ENCODE peak calls at places on chromosome 6, in seven cellular contexts. One of them, this sample, is unnamed.

GRCh38 chr6:147806697-147807096 is 298.2 kb downstream of the SAMD5 start:
- DNase-seq in activated CD4-positive, CD25-positive, alpha-beta regulatory T cell treated with anti-CD3 and anti-CD28 coated beads, Interleukin-2, amount 50 U/mL, for 72 hours: no peak
- DNase-seq in endothelial cell: no peak
- DNase-seq in fibroblast of pulmonary artery: no peak
- DNase-seq in LoVo: peak; percentile 82
- DNase-seq in lung microvascular endothelial cell: no peak
- DNase-seq in posterior cingulate gyrus: no peak
- DNase-seq in this sample: no peak

GRCh38 chr6:934686-935085 is 241.7 kb upstream of the EXOC2 start:
- DNase-seq in LoVo: no peak
- DNase-seq in activated CD4-positive, CD25-positive, alpha-beta regulatory T cell treated with anti-CD3 and anti-CD28 coated beads, Interleukin-2, amount 50 U/mL, for 72 hours: no peak
- DNase-seq in posterior cingulate gyrus: no peak
- DNase-seq in fibroblast of pulmonary artery: no peak
- DNase-seq in endothelial cell: no peak
- DNase-seq in lung microvascular endothelial cell: no peak
- DNase-seq in this sample: no peak

GRCh38 chr6:158567871-158568401 is 8.0 kb downstream of the TMEM181 start:
- DNase-seq in activated CD4-positive, CD25-positive, alpha-beta regulatory T cell treated with anti-CD3 and anti-CD28 coated beads, Interleukin-2, amount 50 U/mL, for 72 hours: no peak
- DNase-seq in posterior cingulate gyrus: no peak
- DNase-seq in LoVo: no peak
- DNase-seq in endothelial cell: no peak
- DNase-seq in lung microvascular endothelial cell: no peak
- DNase-seq in fibroblast of pulmonary artery: no peak
- DNase-seq in this sample: no peak

GRCh38 chr6:155432293-155432692 is 23.3 kb downstream of the NOX3 start:
- DNase-seq in activated CD4-positive, CD25-positive, alpha-beta regulatory T cell treated with anti-CD3 and anti-CD28 coated beads, Interleukin-2, amount 50 U/mL, for 72 hours: no peak
- DNase-seq in LoVo: no peak
- DNase-seq in endothelial cell: no peak
- DNase-seq in lung microvascular endothelial cell: no peak
- DNase-seq in fibroblast of pulmonary artery: no peak
- DNase-seq in posterior cingulate gyrus: no peak
- DNase-seq in this sample: no peak

GRCh38 chr6:44245391-44245911 is 1.4 kb upstream of the HSP90AB1 start:
- DNase-seq in lung microvascular endothelial cell: no peak
- DNase-seq in activated CD4-positive, CD25-positive, alpha-beta regulatory T cell treated with anti-CD3 and anti-CD28 coated beads, Interleukin-2, amount 50 U/mL, for 72 hours: no peak
- DNase-seq in fibroblast of pulmonary artery: no peak
- DNase-seq in posterior cingulate gyrus: no peak
- DNase-seq in endothelial cell: no peak
- DNase-seq in LoVo: no peak
- DNase-seq in this sample: no peak

GRCh38 chr6:170151235-170152110 is 139.4 kb downstream of the DLL1 start:
- DNase-seq in activated CD4-positive, CD25-positive, alpha-beta regulatory T cell treated with anti-CD3 and anti-CD28 coated beads, Interleukin-2, amount 50 U/mL, for 72 hours: no peak
- DNase-seq in fibroblast of pulmonary artery: no peak
- DNase-seq in lung microvascular endothelial cell: no peak
- DNase-seq in posterior cingulate gyrus: no peak
- DNase-seq in LoVo: no peak
- DNase-seq in endothelial cell: no peak
- DNase-seq in this sample: no peak

GRCh38 chr6:69825904-69826303 is 29.1 kb upstream of the LMBRD1 start:
- DNase-seq in posterior cingulate gyrus: no peak
- DNase-seq in LoVo: no peak
- DNase-seq in activated CD4-positive, CD25-positive, alpha-beta regulatory T cell treated with anti-CD3 and anti-CD28 coated beads, Interleukin-2, amount 50 U/mL, for 72 hours: no peak
- DNase-seq in fibroblast of pulmonary artery: peak; percentile 91
- DNase-seq in endothelial cell: no peak
- DNase-seq in lung microvascular endothelial cell: no peak
- DNase-seq in this sample: no peak

GRCh38 chr6:76810286-76810685 is 653.0 kb downstream of the HTR1B start:
- DNase-seq in lung microvascular endothelial cell: no peak
- DNase-seq in fibroblast of pulmonary artery: no peak
- DNase-seq in LoVo: no peak
- DNase-seq in activated CD4-positive, CD25-positive, alpha-beta regulatory T cell treated with anti-CD3 and anti-CD28 coated beads, Interleukin-2, amount 50 U/mL, for 72 hours: no peak
- DNase-seq in posterior cingulate gyrus: no peak
- DNase-seq in endothelial cell: no peak
- DNase-seq in this sample: no peak

GRCh38 chr6:170271771-170272314 is 19.0 kb downstream of the DLL1 start:
- DNase-seq in endothelial cell: no peak
- DNase-seq in LoVo: no peak
- DNase-seq in posterior cingulate gyrus: no peak
- DNase-seq in activated CD4-positive, CD25-positive, alpha-beta regulatory T cell treated with anti-CD3 and anti-CD28 coated beads, Interleukin-2, amount 50 U/mL, for 72 hours: peak; percentile 55
- DNase-seq in fibroblast of pulmonary artery: no peak
- DNase-seq in lung microvascular endothelial cell: no peak
- DNase-seq in this sample: no peak

GRCh38 chr6:132768051-132768517 is 10.4 kb upstream of the VNN2 start:
- DNase-seq in LoVo: peak; percentile 11
- DNase-seq in fibroblast of pulmonary artery: peak; percentile 16
- DNase-seq in endothelial cell: peak; percentile 52
- DNase-seq in lung microvascular endothelial cell: no peak
- DNase-seq in activated CD4-positive, CD25-positive, alpha-beta regulatory T cell treated with anti-CD3 and anti-CD28 coated beads, Interleukin-2, amount 50 U/mL, for 72 hours: no peak
- DNase-seq in posterior cingulate gyrus: no peak
- DNase-seq in this sample: peak; percentile 24

GRCh38 chr6:52317841-52318581 is 33.5 kb upstream of the MCM3 start:
- DNase-seq in fibroblast of pulmonary artery: peak; percentile 52
- DNase-seq in activated CD4-positive, CD25-positive, alpha-beta regulatory T cell treated with anti-CD3 and anti-CD28 coated beads, Interleukin-2, amount 50 U/mL, for 72 hours: no peak
- DNase-seq in lung microvascular endothelial cell: no peak
- DNase-seq in LoVo: peak; percentile 39
- DNase-seq in endothelial cell: no peak
- DNase-seq in posterior cingulate gyrus: no peak
- DNase-seq in this sample: no peak

GRCh38 chr6:89797317-89797716 is 22.3 kb downstream of the MDN1 start:
- DNase-seq in LoVo: no peak
- DNase-seq in activated CD4-positive, CD25-positive, alpha-beta regulatory T cell treated with anti-CD3 and anti-CD28 coated beads, Interleukin-2, amount 50 U/mL, for 72 hours: no peak
- DNase-seq in posterior cingulate gyrus: no peak
- DNase-seq in fibroblast of pulmonary artery: peak; percentile 72
- DNase-seq in lung microvascular endothelial cell: no peak
- DNase-seq in endothelial cell: no peak
- DNase-seq in this sample: no peak

GRCh38 chr6:31717499-31718222 is 2.5 kb downstream of the LY6G6D start:
- DNase-seq in endothelial cell: no peak
- DNase-seq in lung microvascular endothelial cell: no peak
- DNase-seq in posterior cingulate gyrus: no peak
- DNase-seq in activated CD4-positive, CD25-positive, alpha-beta regulatory T cell treated with anti-CD3 and anti-CD28 coated beads, Interleukin-2, amount 50 U/mL, for 72 hours: no peak
- DNase-seq in fibroblast of pulmonary artery: no peak
- DNase-seq in LoVo: no peak
- DNase-seq in this sample: peak; percentile 29

GRCh38 chr6:72182337-72183246 is 296.2 kb downstream of the RIMS1 start:
- DNase-seq in lung microvascular endothelial cell: peak; percentile 53
- DNase-seq in LoVo: peak; percentile 20
- DNase-seq in posterior cingulate gyrus: peak; percentile 55
- DNase-seq in activated CD4-positive, CD25-positive, alpha-beta regulatory T cell treated with anti-CD3 and anti-CD28 coated beads, Interleukin-2, amount 50 U/mL, for 72 hours: no peak
- DNase-seq in fibroblast of pulmonary artery: peak; percentile 15
- DNase-seq in endothelial cell: peak; percentile 52
- DNase-seq in this sample: peak; percentile 66

GRCh38 chr6:77638129-77638830 is 14.6 kb upstream of the MEI4 start:
- DNase-seq in posterior cingulate gyrus: no peak
- DNase-seq in endothelial cell: no peak
- DNase-seq in fibroblast of pulmonary artery: no peak
- DNase-seq in LoVo: no peak
- DNase-seq in activated CD4-positive, CD25-positive, alpha-beta regulatory T cell treated with anti-CD3 and anti-CD28 coated beads, Interleukin-2, amount 50 U/mL, for 72 hours: no peak
- DNase-seq in lung microvascular endothelial cell: no peak
- DNase-seq in this sample: no peak

GRCh38 chr6:56842602-56843475 is 112.1 kb upstream of the BEND6 start:
- DNase-seq in LoVo: peak; percentile 58
- DNase-seq in lung microvascular endothelial cell: peak; percentile 31
- DNase-seq in endothelial cell: peak; percentile 56
- DNase-seq in posterior cingulate gyrus: peak; percentile 24
- DNase-seq in activated CD4-positive, CD25-positive, alpha-beta regulatory T cell treated with anti-CD3 and anti-CD28 coated beads, Interleukin-2, amount 50 U/mL, for 72 hours: no peak
- DNase-seq in fibroblast of pulmonary artery: peak; percentile 56
- DNase-seq in this sample: peak; percentile 79

GRCh38 chr6:134480593-134480992 is 162.7 kb upstream of the SGK1 start:
- DNase-seq in activated CD4-positive, CD25-positive, alpha-beta regulatory T cell treated with anti-CD3 and anti-CD28 coated beads, Interleukin-2, amount 50 U/mL, for 72 hours: no peak
- DNase-seq in endothelial cell: no peak
- DNase-seq in fibroblast of pulmonary artery: peak; percentile 59
- DNase-seq in posterior cingulate gyrus: no peak
- DNase-seq in LoVo: no peak
- DNase-seq in lung microvascular endothelial cell: peak; percentile 49
- DNase-seq in this sample: no peak

GRCh38 chr6:21665436-21666199 is 72.1 kb downstream of the SOX4 start:
- DNase-seq in activated CD4-positive, CD25-positive, alpha-beta regulatory T cell treated with anti-CD3 and anti-CD28 coated beads, Interleukin-2, amount 50 U/mL, for 72 hours: no peak
- DNase-seq in lung microvascular endothelial cell: no peak
- DNase-seq in endothelial cell: peak; percentile 22
- DNase-seq in LoVo: no peak
- DNase-seq in posterior cingulate gyrus: no peak
- DNase-seq in fibroblast of pulmonary artery: no peak
- DNase-seq in this sample: peak; percentile 44

GRCh38 chr6:151647871-151648639 is 154.2 kb downstream of the CCDC170 start:
- DNase-seq in endothelial cell: peak; percentile 15
- DNase-seq in lung microvascular endothelial cell: peak; percentile 14
- DNase-seq in activated CD4-positive, CD25-positive, alpha-beta regulatory T cell treated with anti-CD3 and anti-CD28 coated beads, Interleukin-2, amount 50 U/mL, for 72 hours: no peak
- DNase-seq in fibroblast of pulmonary artery: peak; percentile 4
- DNase-seq in LoVo: no peak
- DNase-seq in posterior cingulate gyrus: no peak
- DNase-seq in this sample: peak; percentile 56

GRCh38 chr6:127952831-127953230 is 52.0 kb upstream of the THEMIS start:
- DNase-seq in activated CD4-positive, CD25-positive, alpha-beta regulatory T cell treated with anti-CD3 and anti-CD28 coated beads, Interleukin-2, amount 50 U/mL, for 72 hours: no peak
- DNase-seq in LoVo: no peak
- DNase-seq in lung microvascular endothelial cell: no peak
- DNase-seq in endothelial cell: no peak
- DNase-seq in posterior cingulate gyrus: no peak
- DNase-seq in fibroblast of pulmonary artery: peak; percentile 16
- DNase-seq in this sample: no peak

GRCh38 chr6:24719125-24719931 is at the start of gene C6orf62:
- DNase-seq in lung microvascular endothelial cell: peak; percentile 31
- DNase-seq in endothelial cell: peak; percentile 8
- DNase-seq in fibroblast of pulmonary artery: no peak
- DNase-seq in activated CD4-positive, CD25-positive, alpha-beta regulatory T cell treated with anti-CD3 and anti-CD28 coated beads, Interleukin-2, amount 50 U/mL, for 72 hours: peak; percentile 50
- DNase-seq in posterior cingulate gyrus: no peak
- DNase-seq in LoVo: peak; percentile 16
- DNase-seq in this sample: peak; percentile 28

GRCh38 chr6:66949191-66949661 is 1242.2 kb upstream of the EYS start:
- DNase-seq in LoVo: no peak
- DNase-seq in fibroblast of pulmonary artery: no peak
- DNase-seq in posterior cingulate gyrus: no peak
- DNase-seq in endothelial cell: no peak
- DNase-seq in activated CD4-positive, CD25-positive, alpha-beta regulatory T cell treated with anti-CD3 and anti-CD28 coated beads, Interleukin-2, amount 50 U/mL, for 72 hours: no peak
- DNase-seq in lung microvascular endothelial cell: no peak
- DNase-seq in this sample: no peak

GRCh38 chr6:2007165-2007564 is 238.2 kb downstream of the GMDS start:
- DNase-seq in fibroblast of pulmonary artery: no peak
- DNase-seq in activated CD4-positive, CD25-positive, alpha-beta regulatory T cell treated with anti-CD3 and anti-CD28 coated beads, Interleukin-2, amount 50 U/mL, for 72 hours: no peak
- DNase-seq in lung microvascular endothelial cell: no peak
- DNase-seq in posterior cingulate gyrus: no peak
- DNase-seq in LoVo: no peak
- DNase-seq in endothelial cell: no peak
- DNase-seq in this sample: no peak

GRCh38 chr6:4220619-4221018 is 85.2 kb upstream of the ECI2 start:
- DNase-seq in LoVo: no peak
- DNase-seq in lung microvascular endothelial cell: no peak
- DNase-seq in posterior cingulate gyrus: no peak
- DNase-seq in fibroblast of pulmonary artery: peak; percentile 47
- DNase-seq in activated CD4-positive, CD25-positive, alpha-beta regulatory T cell treated with anti-CD3 and anti-CD28 coated beads, Interleukin-2, amount 50 U/mL, for 72 hours: no peak
- DNase-seq in endothelial cell: no peak
- DNase-seq in this sample: no peak

GRCh38 chr6:130307752-130308361 is 58.0 kb upstream of the TMEM200A start:
- DNase-seq in endothelial cell: no peak
- DNase-seq in LoVo: peak; percentile 31
- DNase-seq in lung microvascular endothelial cell: no peak
- DNase-seq in activated CD4-positive, CD25-positive, alpha-beta regulatory T cell treated with anti-CD3 and anti-CD28 coated beads, Interleukin-2, amount 50 U/mL, for 72 hours: no peak
- DNase-seq in posterior cingulate gyrus: no peak
- DNase-seq in fibroblast of pulmonary artery: peak; percentile 16
- DNase-seq in this sample: no peak

GRCh38 chr6:56803594-56803993 is 151.3 kb upstream of the BEND6 start:
- DNase-seq in activated CD4-positive, CD25-positive, alpha-beta regulatory T cell treated with anti-CD3 and anti-CD28 coated beads, Interleukin-2, amount 50 U/mL, for 72 hours: no peak
- DNase-seq in fibroblast of pulmonary artery: peak; percentile 70
- DNase-seq in posterior cingulate gyrus: no peak
- DNase-seq in endothelial cell: no peak
- DNase-seq in lung microvascular endothelial cell: no peak
- DNase-seq in LoVo: no peak
- DNase-seq in this sample: no peak

GRCh38 chr6:154567695-154568220 is 57.3 kb upstream of the CNKSR3 start:
- DNase-seq in endothelial cell: no peak
- DNase-seq in fibroblast of pulmonary artery: no peak
- DNase-seq in LoVo: peak; percentile 3
- DNase-seq in posterior cingulate gyrus: no peak
- DNase-seq in activated CD4-positive, CD25-positive, alpha-beta regulatory T cell treated with anti-CD3 and anti-CD28 coated beads, Interleukin-2, amount 50 U/mL, for 72 hours: no peak
- DNase-seq in lung microvascular endothelial cell: no peak
- DNase-seq in this sample: no peak

GRCh38 chr6:106145741-106146227 is 59.6 kb downstream of the PRDM1 start:
- DNase-seq in lung microvascular endothelial cell: no peak
- DNase-seq in LoVo: no peak
- DNase-seq in activated CD4-positive, CD25-positive, alpha-beta regulatory T cell treated with anti-CD3 and anti-CD28 coated beads, Interleukin-2, amount 50 U/mL, for 72 hours: no peak
- DNase-seq in endothelial cell: no peak
- DNase-seq in fibroblast of pulmonary artery: no peak
- DNase-seq in posterior cingulate gyrus: no peak
- DNase-seq in this sample: no peak

GRCh38 chr6:151294561-151295101 is 54.9 kb downstream of the AKAP12 start:
- DNase-seq in fibroblast of pulmonary artery: no peak
- DNase-seq in activated CD4-positive, CD25-positive, alpha-beta regulatory T cell treated with anti-CD3 and anti-CD28 coated beads, Interleukin-2, amount 50 U/mL, for 72 hours: no peak
- DNase-seq in lung microvascular endothelial cell: no peak
- DNase-seq in posterior cingulate gyrus: no peak
- DNase-seq in LoVo: peak; percentile 18
- DNase-seq in endothelial cell: no peak
- DNase-seq in this sample: no peak

GRCh38 chr6:13302751-13303667 is 25.3 kb downstream of the TBC1D7 start:
- DNase-seq in posterior cingulate gyrus: no peak
- DNase-seq in fibroblast of pulmonary artery: peak; percentile 100
- DNase-seq in activated CD4-positive, CD25-positive, alpha-beta regulatory T cell treated with anti-CD3 and anti-CD28 coated beads, Interleukin-2, amount 50 U/mL, for 72 hours: peak; percentile 40
- DNase-seq in endothelial cell: no peak
- DNase-seq in lung microvascular endothelial cell: peak; percentile 57
- DNase-seq in LoVo: peak; percentile 3
- DNase-seq in this sample: no peak

GRCh38 chr6:167833396-167833763 is 6.7 kb downstream of the AFDN start:
- DNase-seq in LoVo: no peak
- DNase-seq in activated CD4-positive, CD25-positive, alpha-beta regulatory T cell treated with anti-CD3 and anti-CD28 coated beads, Interleukin-2, amount 50 U/mL, for 72 hours: no peak
- DNase-seq in posterior cingulate gyrus: no peak
- DNase-seq in fibroblast of pulmonary artery: no peak
- DNase-seq in endothelial cell: no peak
- DNase-seq in lung microvascular endothelial cell: no peak
- DNase-seq in this sample: no peak

GRCh38 chr6:53603381-53604121 is 58.6 kb upstream of the GCLC start:
- DNase-seq in lung microvascular endothelial cell: no peak
- DNase-seq in activated CD4-positive, CD25-positive, alpha-beta regulatory T cell treated with anti-CD3 and anti-CD28 coated beads, Interleukin-2, amount 50 U/mL, for 72 hours: no peak
- DNase-seq in posterior cingulate gyrus: no peak
- DNase-seq in fibroblast of pulmonary artery: peak; percentile 11
- DNase-seq in LoVo: no peak
- DNase-seq in endothelial cell: no peak
- DNase-seq in this sample: no peak

GRCh38 chr6:47967843-47968242 is 143.2 kb downstream of the PTCHD4 start:
- DNase-seq in fibroblast of pulmonary artery: no peak
- DNase-seq in lung microvascular endothelial cell: no peak
- DNase-seq in endothelial cell: no peak
- DNase-seq in LoVo: no peak
- DNase-seq in activated CD4-positive, CD25-positive, alpha-beta regulatory T cell treated with anti-CD3 and anti-CD28 coated beads, Interleukin-2, amount 50 U/mL, for 72 hours: no peak
- DNase-seq in posterior cingulate gyrus: no peak
- DNase-seq in this sample: no peak

GRCh38 chr6:143058987-143059386 is 1.7 kb upstream of the AIG1 start:
- DNase-seq in activated CD4-positive, CD25-positive, alpha-beta regulatory T cell treated with anti-CD3 and anti-CD28 coated beads, Interleukin-2, amount 50 U/mL, for 72 hours: no peak
- DNase-seq in fibroblast of pulmonary artery: no peak
- DNase-seq in LoVo: peak; percentile 27
- DNase-seq in posterior cingulate gyrus: no peak
- DNase-seq in lung microvascular endothelial cell: no peak
- DNase-seq in endothelial cell: no peak
- DNase-seq in this sample: no peak

GRCh38 chr6:4781426-4781825 is 5.2 kb downstream of the CDYL start:
- DNase-seq in activated CD4-positive, CD25-positive, alpha-beta regulatory T cell treated with anti-CD3 and anti-CD28 coated beads, Interleukin-2, amount 50 U/mL, for 72 hours: no peak
- DNase-seq in fibroblast of pulmonary artery: no peak
- DNase-seq in posterior cingulate gyrus: no peak
- DNase-seq in LoVo: no peak
- DNase-seq in lung microvascular endothelial cell: peak; percentile 30
- DNase-seq in endothelial cell: no peak
- DNase-seq in this sample: no peak

GRCh38 chr6:121647905-121648304 is 212.5 kb downstream of the GJA1 start:
- DNase-seq in LoVo: no peak
- DNase-seq in fibroblast of pulmonary artery: peak; percentile 83
- DNase-seq in lung microvascular endothelial cell: peak; percentile 39
- DNase-seq in posterior cingulate gyrus: no peak
- DNase-seq in endothelial cell: no peak
- DNase-seq in activated CD4-positive, CD25-positive, alpha-beta regulatory T cell treated with anti-CD3 and anti-CD28 coated beads, Interleukin-2, amount 50 U/mL, for 72 hours: no peak
- DNase-seq in this sample: no peak

GRCh38 chr6:42136508-42137191 is 5.8 kb downstream of the C6orf132 start:
- DNase-seq in fibroblast of pulmonary artery: peak; percentile 55
- DNase-seq in activated CD4-positive, CD25-positive, alpha-beta regulatory T cell treated with anti-CD3 and anti-CD28 coated beads, Interleukin-2, amount 50 U/mL, for 72 hours: no peak
- DNase-seq in LoVo: peak; percentile 82
- DNase-seq in posterior cingulate gyrus: no peak
- DNase-seq in endothelial cell: peak; percentile 30
- DNase-seq in lung microvascular endothelial cell: no peak
- DNase-seq in this sample: peak; percentile 62

GRCh38 chr6:17884501-17885039 is 102.9 kb downstream of the KIF13A start:
- DNase-seq in posterior cingulate gyrus: no peak
- DNase-seq in LoVo: no peak
- DNase-seq in fibroblast of pulmonary artery: no peak
- DNase-seq in lung microvascular endothelial cell: no peak
- DNase-seq in activated CD4-positive, CD25-positive, alpha-beta regulatory T cell treated with anti-CD3 and anti-CD28 coated beads, Interleukin-2, amount 50 U/mL, for 72 hours: no peak
- DNase-seq in endothelial cell: no peak
- DNase-seq in this sample: no peak